ENCODE peak calls at places on chromosomes 12 and 14, in four cellular contexts. W is NCI-H187, Y is GM03348, S is NCI-H1105 treated with DMSO at 0.1 percent for 48 hours. O is an unnamed sample.
A peak's percentile ranks its signal among the peaks of the same experiment; 100 is the strongest.

GRCh38 chr12:104063712-104064030 is 660 bp upstream of the HCFC2 start:
- DNase-seq in W (no peak), Y (no peak), S (peak; percentile 46), O (peak; percentile 79)

GRCh38 chr12:24776856-24777255 is 172.0 kb downstream of the BCAT1 start:
- DNase-seq in W (no peak), Y (no peak), S (no peak), O (no peak)

GRCh38 chr14:50829472-50830043 is 1.4 kb downstream of the NIN start:
- DNase-seq in W (no peak), Y (no peak), S (peak; percentile 50), O (peak; percentile 78)

GRCh38 chr14:62101650-62102355 is 339.6 kb downstream of the SNAPC1 start:
- DNase-seq in W (no peak), Y (no peak), S (no peak), O (no peak)

GRCh38 chr12:12946686-12947355 is 5.1 kb downstream of the GPRC5D start:
- DNase-seq in W (no peak), Y (peak; percentile 35), S (no peak), O (no peak)

GRCh38 chr12:96241484-96242256 is 47.5 kb downstream of the ELK3 start:
- DNase-seq in W (no peak), Y (peak; percentile 88), S (no peak), O (peak; percentile 59)

GRCh38 chr12:87685696-87686095 is 343.5 kb downstream of the C12orf50 start:
- DNase-seq in W (no peak), Y (no peak), S (no peak), O (no peak)

GRCh38 chr12:67220065-67220464 is 49.1 kb upstream of the CAND1 start:
- DNase-seq in W (no peak), Y (no peak), S (peak; percentile 52), O (peak; percentile 75)

GRCh38 chr12:76220980-76221379 is 127.2 kb downstream of the BBS10 start:
- DNase-seq in W (no peak), Y (no peak), S (no peak), O (no peak)

GRCh38 chr14:104596451-104596918 is 8.1 kb downstream of the TMEM179 start:
- DNase-seq in W (no peak), Y (no peak), S (no peak), O (no peak)

GRCh38 chr12:26339976-26340375 is 144.6 kb downstream of the SSPN start:
- DNase-seq in W (no peak), Y (no peak), S (no peak), O (no peak)

GRCh38 chr14:53596845-53597525 is 359.6 kb downstream of the BMP4 start:
- DNase-seq in W (no peak), Y (no peak), S (no peak), O (no peak)

GRCh38 chr14:59997496-59997895 is 77.6 kb downstream of the LRRC9 start:
- DNase-seq in W (no peak), Y (no peak), S (peak; percentile 42), O (peak; percentile 9)

GRCh38 chr12:81294325-81295190 is 216.7 kb downstream of the ACSS3 start:
- DNase-seq in W (no peak), Y (no peak), S (no peak), O (no peak)

GRCh38 chr12:101042211-101042610 is 167.8 kb downstream of the SLC5A8 start:
- DNase-seq in W (no peak), Y (no peak), S (peak; percentile 43), O (peak; percentile 61)

GRCh38 chr12:14238224-14238792 is 127.2 kb upstream of the ATF7IP start:
- DNase-seq in W (no peak), Y (peak; percentile 38), S (peak; percentile 53), O (peak; percentile 17)

GRCh38 chr12:39490500-39491276 is 47.8 kb upstream of the KIF21A start:
- DNase-seq in W (no peak), Y (no peak), S (no peak), O (no peak)